ENCODE peak calls at places on chromosomes 5 and 9, in six cellular contexts. One of them, this sample, is unnamed.

GRCh38 chr5:141691286-141691866 is 9.3 kb upstream of the ARAP3 start:
- DNase-seq in SW480: no peak
- DNase-seq in T-helper 2 cell: no peak
- DNase-seq in H54: no peak
- DNase-seq in CD4-positive, CD25-positive, alpha-beta regulatory T cell: no peak
- DNase-seq in CD4-positive, alpha-beta T cell: no peak
- DNase-seq in this sample: no peak

GRCh38 chr5:104198156-104198555 is 635.6 kb upstream of the NUDT12 start:
- DNase-seq in CD4-positive, CD25-positive, alpha-beta regulatory T cell: no peak
- DNase-seq in T-helper 2 cell: no peak
- DNase-seq in CD4-positive, alpha-beta T cell: no peak
- DNase-seq in H54: no peak
- DNase-seq in SW480: no peak
- DNase-seq in this sample: no peak

GRCh38 chr9:34554211-34555001 is 31.6 kb upstream of the ENHO start:
- DNase-seq in T-helper 2 cell: no peak
- DNase-seq in SW480: peak
- DNase-seq in H54: no peak
- DNase-seq in CD4-positive, alpha-beta T cell: no peak
- DNase-seq in CD4-positive, CD25-positive, alpha-beta regulatory T cell: no peak
- DNase-seq in this sample: no peak

GRCh38 chr9:7858166-7858565 is 58.6 kb upstream of the DMAC1 start:
- DNase-seq in H54: no peak
- DNase-seq in CD4-positive, CD25-positive, alpha-beta regulatory T cell: no peak
- DNase-seq in SW480: no peak
- DNase-seq in CD4-positive, alpha-beta T cell: no peak
- DNase-seq in T-helper 2 cell: no peak
- DNase-seq in this sample: no peak

GRCh38 chr5:33212900-33213299 is 227.9 kb upstream of the TARS1 start:
- DNase-seq in CD4-positive, alpha-beta T cell: no peak
- DNase-seq in SW480: no peak
- DNase-seq in H54: no peak
- DNase-seq in T-helper 2 cell: no peak
- DNase-seq in CD4-positive, CD25-positive, alpha-beta regulatory T cell: no peak
- DNase-seq in this sample: no peak

GRCh38 chr5:131952286-131952857 is 6.9 kb upstream of the MEIKIN start:
- DNase-seq in SW480: no peak
- DNase-seq in CD4-positive, alpha-beta T cell: no peak
- DNase-seq in T-helper 2 cell: no peak
- DNase-seq in H54: no peak
- DNase-seq in CD4-positive, CD25-positive, alpha-beta regulatory T cell: no peak
- DNase-seq in this sample: no peak

GRCh38 chr5:109939109-109939682 is 249.5 kb downstream of the MAN2A1 start:
- DNase-seq in CD4-positive, alpha-beta T cell: no peak
- DNase-seq in T-helper 2 cell: no peak
- DNase-seq in CD4-positive, CD25-positive, alpha-beta regulatory T cell: no peak
- DNase-seq in SW480: no peak
- DNase-seq in H54: no peak
- DNase-seq in this sample: no peak

GRCh38 chr9:76099516-76099915 is 209.0 kb downstream of the PCSK5 start:
- DNase-seq in T-helper 2 cell: no peak
- DNase-seq in CD4-positive, CD25-positive, alpha-beta regulatory T cell: no peak
- DNase-seq in CD4-positive, alpha-beta T cell: no peak
- DNase-seq in H54: no peak
- DNase-seq in SW480: no peak
- DNase-seq in this sample: no peak

GRCh38 chr5:116788851-116789403 is 214.3 kb upstream of the SEMA6A start:
- DNase-seq in CD4-positive, alpha-beta T cell: no peak
- DNase-seq in SW480: no peak
- DNase-seq in CD4-positive, CD25-positive, alpha-beta regulatory T cell: no peak
- DNase-seq in T-helper 2 cell: no peak
- DNase-seq in H54: no peak
- DNase-seq in this sample: no peak

GRCh38 chr9:109817146-109817845 is 37.3 kb downstream of the PALM2AKAP2 start:
- DNase-seq in SW480: peak
- DNase-seq in CD4-positive, alpha-beta T cell: no peak
- DNase-seq in H54: peak
- DNase-seq in T-helper 2 cell: no peak
- DNase-seq in CD4-positive, CD25-positive, alpha-beta regulatory T cell: no peak
- DNase-seq in this sample: no peak

GRCh38 chr9:122179054-122179689 is 19.5 kb downstream of the MORN5 start:
- DNase-seq in CD4-positive, alpha-beta T cell: no peak
- DNase-seq in SW480: peak
- DNase-seq in T-helper 2 cell: no peak
- DNase-seq in CD4-positive, CD25-positive, alpha-beta regulatory T cell: no peak
- DNase-seq in H54: no peak
- DNase-seq in this sample: no peak

This sample was measured in effector memory CD8-positive, alpha-beta T cell.